ENCODE peak calls at places on chromosomes 13 and 19, in eight cellular contexts. L is sciatic nerve, R is tibial nerve, I is mucosa of gallbladder, N is fibroblast of lung, D is HS-5, X is GDM1, T is osteocyte. H is an unnamed sample.

GRCh38 chr13:78598933-78599332 is 4.4 kb downstream of the POU4F1 start:
- DNase-seq in X (no peak), R (no peak), N (no peak), L (no peak), T (no peak), I (no peak), D (no peak), H (no peak)

GRCh38 chr19:38538386-38538785 is 79.4 kb downstream of the MAP4K1 start:
- DNase-seq in L (no peak), X (no peak), I (no peak), R (no peak), N (peak; percentile 17), T (no peak), D (no peak), H (no peak)

GRCh38 chr13:40433577-40433976 is 232.9 kb downstream of the FOXO1 start:
- DNase-seq in R (no peak), N (no peak), X (peak; percentile 32), T (no peak), L (no peak), D (no peak), I (no peak), H (no peak)

GRCh38 chr13:77519808-77520207 is 15.7 kb upstream of the SCEL start:
- DNase-seq in I (no peak), N (peak; percentile 26), D (no peak), T (no peak), L (no peak), R (no peak), X (no peak), H (no peak)

GRCh38 chr13:44004881-44005280 is 125.2 kb downstream of the LACC1 start:
- DNase-seq in T (no peak), N (peak; percentile 78), D (no peak), L (no peak), X (no peak), I (no peak), R (no peak), H (no peak)

GRCh38 chr13:114099918-114100445 is 32.4 kb downstream of the RASA3 start:
- DNase-seq in R (peak; percentile 15), N (peak; percentile 59), T (no peak), I (no peak), D (no peak), X (no peak), L (peak; percentile 58), H (peak; percentile 83)

GRCh38 chr13:98950705-98951104 is 27.2 kb downstream of the DOCK9 start:
- DNase-seq in L (no peak), N (no peak), R (no peak), T (no peak), X (no peak), I (no peak), D (no peak), H (no peak)

GRCh38 chr19:18507021-18507726 is 14.7 kb downstream of the ELL start:
- DNase-seq in L (no peak), I (no peak), T (no peak), D (no peak), X (no peak), R (no peak), N (peak; percentile 42), H (no peak)

GRCh38 chr13:114068723-114069322 is 63.6 kb downstream of the RASA3 start:
- DNase-seq in D (peak; percentile 26), X (no peak), T (no peak), N (peak; percentile 64), R (peak; percentile 13), I (no peak), L (peak; percentile 63), H (peak; percentile 51)

GRCh38 chr19:52690395-52691214 is 44.2 kb downstream of the ZNF611 start:
- DNase-seq in L (peak; percentile 96), I (peak; percentile 96), N (peak; percentile 96), R (peak; percentile 90), T (peak; percentile 97), X (peak; percentile 83), D (peak; percentile 88), H (peak; percentile 96)

GRCh38 chr19:1251233-1251502 is 2.8 kb downstream of the MIDN start:
- DNase-seq in D (no peak), T (no peak), I (no peak), R (peak; percentile 65), L (no peak), X (no peak), N (peak; percentile 72), H (no peak)

GRCh38 chr13:24997367-24997967 is 98.5 kb upstream of the PABPC3 start:
- DNase-seq in D (no peak), N (peak; percentile 14), L (no peak), R (no peak), X (no peak), I (no peak), T (no peak), H (no peak)